ENCODE peak calls at places on chromosome 9, in five cellular contexts. I is H1, L is neuronal stem cell, O is endothelial cell of umbilical vein, D is K562. Q is an unnamed sample.

GRCh38 chr9:135582966-135583685 is 21.6 kb downstream of the PAEP start:
- DNase-seq in I (no peak), L (no peak), O (no peak), D (no peak), Q (no peak)

GRCh38 chr9:105195259-105195658 is 49.2 kb upstream of the SLC44A1 start:
- DNase-seq in I (no peak), L (no peak), O (no peak), D (no peak), Q (no peak)

GRCh38 chr9:21395778-21396717 is 10.8 kb upstream of the IFNA2 start:
- DNase-seq in I (no peak), L (peak), O (peak), D (no peak), Q (no peak)

GRCh38 chr9:36985769-36986547 is 48.1 kb downstream of the PAX5 start:
- DNase-seq in I (no peak), L (no peak), O (no peak), D (no peak), Q (no peak)

GRCh38 chr9:1456301-1456999 is 406.3 kb downstream of the DMRT2 start:
- DNase-seq in I (no peak), L (no peak), O (no peak), D (no peak), Q (no peak)

GRCh38 chr9:93575706-93576295 is 583 bp upstream of the PHF2 start:
- DNase-seq in I (no peak), L (peak), O (peak), D (peak), Q (peak)

GRCh38 chr9:33393581-33393980 is 8.8 kb downstream of the AQP7 start:
- DNase-seq in I (no peak), L (no peak), O (no peak), D (no peak), Q (no peak)

GRCh38 chr9:71975833-71976232 is 64.4 kb downstream of the C9orf85 start:
- DNase-seq in I (no peak), L (no peak), O (no peak), D (no peak), Q (no peak)

GRCh38 chr9:121308765-121309164 is 40.8 kb downstream of the GSN start:
- DNase-seq in I (no peak), L (no peak), O (no peak), D (no peak), Q (no peak)

GRCh38 chr9:31776471-31776870 is 608.0 kb upstream of the ACO1 start:
- DNase-seq in I (no peak), L (no peak), O (peak), D (no peak), Q (no peak)

GRCh38 chr9:121709798-121710197 is 58.4 kb downstream of the DAB2IP start:
- DNase-seq in I (no peak), L (no peak), O (no peak), D (no peak), Q (peak)

GRCh38 chr9:136690104-136690840 is 3.0 kb upstream of the AGPAT2 start:
- DNase-seq in I (no peak), L (no peak), O (no peak), D (no peak), Q (no peak)

GRCh38 chr9:127539259-127539981 is 72.7 kb upstream of the STXBP1 start:
- DNase-seq in I (no peak), L (no peak), O (peak), D (peak), Q (peak)

GRCh38 chr9:110370316-110370715 is 32.7 kb upstream of the TXNDC8 start:
- DNase-seq in I (no peak), L (no peak), O (no peak), D (peak), Q (peak)

GRCh38 chr9:95923794-95924193 is 48.3 kb downstream of the ERCC6L2 start:
- DNase-seq in I (no peak), L (no peak), O (peak), D (no peak), Q (no peak)

GRCh38 chr9:132055756-132056155 is 23.9 kb downstream of the MED27 start:
- DNase-seq in I (no peak), L (no peak), O (no peak), D (no peak), Q (no peak)

GRCh38 chr9:131977074-131977838 is 102.4 kb downstream of the MED27 start:
- DNase-seq in I (no peak), L (no peak), O (no peak), D (no peak), Q (no peak)

GRCh38 chr9:97176206-97176605 is 131.3 kb upstream of the CCDC180 start:
- DNase-seq in I (no peak), L (no peak), O (no peak), D (no peak), Q (no peak)

GRCh38 chr9:131773911-131774379 is 34.1 kb upstream of the RAPGEF1 start:
- DNase-seq in I (no peak), L (peak), O (peak), D (peak), Q (peak)

GRCh38 chr9:136093331-136093986 is 1.6 kb downstream of the NACC2 start:
- DNase-seq in I (no peak), L (no peak), O (no peak), D (peak), Q (no peak)

GRCh38 chr9:38048319-38048969 is 20.6 kb downstream of the SHB start:
- DNase-seq in I (no peak), L (no peak), O (no peak), D (no peak), Q (peak)

GRCh38 chr9:132182609-132183073 is 20.8 kb downstream of the NTNG2 start:
- DNase-seq in I (no peak), L (no peak), O (no peak), D (no peak), Q (no peak)

GRCh38 chr9:118170032-118170955 is 466.1 kb downstream of the TLR4 start:
- DNase-seq in I (peak), L (peak), O (peak), D (no peak), Q (no peak)

GRCh38 chr9:91033802-91034201 is 232.2 kb downstream of the SYK start:
- DNase-seq in I (no peak), L (no peak), O (no peak), D (peak), Q (no peak)

GRCh38 chr9:84947412-84947972 is 278.0 kb downstream of the NTRK2 start:
- DNase-seq in I (no peak), L (no peak), O (no peak), D (no peak), Q (no peak)

DNA sequence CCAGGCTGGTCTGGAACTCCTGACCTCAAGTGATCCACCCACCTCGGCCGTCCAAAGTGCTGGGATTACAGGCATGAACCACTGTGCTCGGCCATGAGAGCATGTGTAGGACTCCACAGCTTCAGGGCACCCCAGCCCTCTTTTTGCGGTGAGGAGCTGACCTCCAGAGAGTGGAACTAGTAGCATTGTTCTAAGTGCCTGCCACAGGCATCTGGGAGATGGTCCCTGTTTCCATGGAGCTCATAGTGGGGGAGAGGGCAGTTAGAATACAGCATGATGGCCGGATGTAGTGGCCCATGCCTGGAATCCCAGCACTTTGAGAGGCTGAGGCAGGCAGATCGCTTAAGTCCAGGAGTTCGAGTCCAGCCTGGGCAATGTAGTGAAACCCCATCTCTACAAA is 4.0 kb downstream of the ASS1 start:
- DNase-seq in I (no peak), L (no peak), O (no peak), D (no peak), Q (no peak)
- H3K9ac ChIP-seq in I (no peak), L (no peak), O (no peak), D (no peak), Q (no peak)

DNA sequence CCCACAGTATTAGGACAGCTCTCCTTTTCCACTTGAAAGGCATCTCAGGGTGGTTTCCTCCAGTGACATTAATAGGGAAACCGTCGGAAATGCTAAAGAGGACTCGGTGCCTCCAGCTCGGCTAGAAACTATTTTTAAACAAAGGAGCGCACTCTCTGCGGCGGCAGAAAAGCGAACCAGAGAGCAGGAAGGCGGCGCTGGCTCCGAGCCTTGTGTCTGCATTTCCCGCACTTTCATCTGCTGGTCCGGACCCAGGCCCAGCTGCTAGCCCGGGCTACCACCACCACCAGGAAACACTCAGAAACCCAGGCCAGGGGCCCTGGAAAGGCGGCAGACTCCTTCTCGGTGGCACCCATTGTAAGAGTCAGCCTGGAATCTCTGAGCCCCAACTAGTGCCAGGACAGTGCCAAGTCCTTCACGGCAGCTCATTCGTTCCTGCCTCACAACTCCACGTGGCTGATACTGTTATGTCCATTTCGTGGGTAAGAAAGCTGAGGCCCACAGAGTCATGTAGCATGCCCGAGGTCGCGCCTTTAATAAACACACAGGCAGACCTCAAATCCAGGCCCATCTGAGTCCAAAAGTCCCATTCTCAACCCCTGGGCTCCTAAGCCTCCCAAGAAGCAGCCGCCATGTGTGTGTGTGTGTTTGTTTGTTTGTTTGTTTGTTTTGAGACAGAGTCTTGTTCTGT is 73.9 kb downstream of the VAV2 start:
- DNase-seq in I (no peak), L (no peak), O (peak), D (no peak), Q (peak)
- H3K9ac ChIP-seq in I (no peak), L (no peak), O (no peak), D (no peak), Q (peak)

DNA sequence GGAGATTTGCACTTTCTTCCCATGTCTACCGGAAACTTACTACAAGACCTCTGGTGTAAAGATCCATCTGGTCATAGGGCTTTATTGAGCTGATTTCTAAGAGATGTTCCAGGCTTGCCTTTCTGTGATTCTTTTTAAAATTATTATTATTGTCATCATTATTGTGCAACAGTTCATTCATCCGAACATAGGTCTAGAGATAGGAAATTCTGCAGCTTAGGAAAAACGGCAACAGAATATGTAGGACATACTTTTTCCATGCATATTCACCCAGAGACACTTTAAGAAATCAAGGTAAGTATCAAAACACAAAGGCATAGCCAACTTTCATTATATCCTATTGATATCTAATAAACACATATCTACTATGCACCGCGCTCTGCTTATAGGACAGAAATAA is 378.2 kb upstream of the KLF4 start:
- DNase-seq in I (no peak), L (no peak), O (no peak), D (no peak), Q (no peak)
- H3K9ac ChIP-seq in I (no peak), L (no peak), O (no peak), D (no peak), Q (no peak)

GRCh38 chr9:16803648-16804047 is 66.8 kb downstream of the BNC2 start:
- DNase-seq in I (no peak), L (no peak), O (no peak), D (no peak), Q (no peak)
- H3K9ac ChIP-seq in I (no peak), L (no peak), O (no peak), D (no peak), Q (no peak)

GRCh38 chr9:35515766-35516165 is 25.9 kb downstream of the RUSC2 start:
- DNase-seq in I (no peak), L (no peak), O (no peak), D (no peak), Q (no peak)

GRCh38 chr9:35517552-35518211 is 27.8 kb downstream of the RUSC2 start:
- DNase-seq in I (no peak), L (no peak), O (no peak), D (no peak), Q (no peak)

GRCh38 chr9:35518212-35518917 is 28.5 kb downstream of the RUSC2 start:
- DNase-seq in I (no peak), L (peak), O (peak), D (no peak), Q (peak)

GRCh38 chr9:35517136-35517535 is 27.2 kb downstream of the RUSC2 start:
- DNase-seq in I (no peak), L (no peak), O (no peak), D (no peak), Q (peak)

DNA sequence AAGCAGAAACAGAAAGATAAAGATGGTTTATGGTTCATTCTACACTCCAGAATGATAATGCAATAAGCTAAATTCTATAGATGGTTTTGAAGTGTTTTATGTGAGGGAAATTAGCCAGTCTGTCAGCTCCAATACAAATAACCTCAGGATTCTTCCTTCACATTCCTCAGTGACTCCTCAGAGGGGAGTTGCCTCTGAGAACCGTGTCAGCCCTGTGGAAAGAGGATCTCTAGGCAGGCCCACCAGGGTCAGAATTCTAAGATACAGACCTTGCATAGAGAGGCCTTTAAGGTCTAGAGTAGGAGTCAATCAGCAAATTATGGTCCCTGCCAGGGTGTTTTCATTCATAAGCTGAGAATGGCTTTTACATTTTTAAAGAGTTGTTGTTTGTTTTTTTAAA is 26.6 kb downstream of the RUSC2 start:
- DNase-seq in I (no peak), L (no peak), O (peak), D (no peak), Q (peak)
- H3K9ac ChIP-seq in I (no peak), L (no peak), O (peak), D (no peak), Q (peak)

GRCh38 chr9:29214702-29215248 is 1641.5 kb upstream of the C9orf72 start:
- DNase-seq in I (no peak), L (peak), O (no peak), D (no peak), Q (no peak)
- H3K9ac ChIP-seq in I (peak), L (no peak), O (no peak), D (no peak), Q (no peak)